ENCODE peak calls at places on chromosomes 7 and 10, in five cellular contexts. One of them, this sample, is unnamed.

GRCh38 chr10:72276013-72276387 is 2.3 kb downstream of the DDIT4 start:
- DNase-seq in heart right ventricle: no peak
- DNase-seq in Peyer's patch: no peak
- DNase-seq in brain microvascular endothelial cell: no peak
- DNase-seq in dorsolateral prefrontal cortex: no peak
- DNase-seq in this sample: no peak

GRCh38 chr7:116426428-116427156 is 72.9 kb upstream of the CAV2 start:
- DNase-seq in heart right ventricle: peak; percentile 49
- DNase-seq in Peyer's patch: no peak
- DNase-seq in brain microvascular endothelial cell: peak; percentile 81
- DNase-seq in dorsolateral prefrontal cortex: no peak
- DNase-seq in this sample: no peak

GRCh38 chr7:64905547-64905946 is 2.5 kb downstream of the ZNF273 start:
- DNase-seq in heart right ventricle: no peak
- DNase-seq in Peyer's patch: no peak
- DNase-seq in brain microvascular endothelial cell: no peak
- DNase-seq in dorsolateral prefrontal cortex: no peak
- DNase-seq in this sample: no peak

GRCh38 chr7:111018960-111019835 is 71.7 kb upstream of the LRRN3 start:
- DNase-seq in heart right ventricle: no peak
- DNase-seq in Peyer's patch: no peak
- DNase-seq in brain microvascular endothelial cell: no peak
- DNase-seq in dorsolateral prefrontal cortex: no peak
- DNase-seq in this sample: no peak

GRCh38 chr10:58767652-58768051 is 255.0 kb downstream of the BICC1 start:
- DNase-seq in heart right ventricle: no peak
- DNase-seq in Peyer's patch: no peak
- DNase-seq in brain microvascular endothelial cell: no peak
- DNase-seq in dorsolateral prefrontal cortex: no peak
- DNase-seq in this sample: no peak

GRCh38 chr10:115402690-115403089 is 309.5 kb downstream of the ATRNL1 start:
- DNase-seq in heart right ventricle: no peak
- DNase-seq in Peyer's patch: no peak
- DNase-seq in brain microvascular endothelial cell: peak; percentile 63
- DNase-seq in dorsolateral prefrontal cortex: no peak
- DNase-seq in this sample: no peak

GRCh38 chr7:74206589-74207120 is 3.2 kb upstream of the LAT2 start:
- DNase-seq in heart right ventricle: peak; percentile 87
- DNase-seq in Peyer's patch: peak; percentile 84
- DNase-seq in brain microvascular endothelial cell: peak; percentile 75
- DNase-seq in dorsolateral prefrontal cortex: peak; percentile 81
- DNase-seq in this sample: peak; percentile 84

GRCh38 chr10:95196053-95196452 is 2.0 kb downstream of the ACSM6 start:
- DNase-seq in heart right ventricle: no peak
- DNase-seq in Peyer's patch: no peak
- DNase-seq in brain microvascular endothelial cell: no peak
- DNase-seq in dorsolateral prefrontal cortex: peak; percentile 48
- DNase-seq in this sample: no peak

GRCh38 chr10:44908936-44909335 is 2.2 kb upstream of the TMEM72 start:
- DNase-seq in heart right ventricle: no peak
- DNase-seq in Peyer's patch: no peak
- DNase-seq in brain microvascular endothelial cell: no peak
- DNase-seq in dorsolateral prefrontal cortex: no peak
- DNase-seq in this sample: no peak

GRCh38 chr7:120308171-120308570 is 35.2 kb downstream of the KCND2 start:
- DNase-seq in heart right ventricle: no peak
- DNase-seq in Peyer's patch: no peak
- DNase-seq in brain microvascular endothelial cell: no peak
- DNase-seq in dorsolateral prefrontal cortex: no peak
- DNase-seq in this sample: no peak

GRCh38 chr10:86658261-86658741 is 4.0 kb downstream of the OPN4 start:
- DNase-seq in heart right ventricle: no peak
- DNase-seq in Peyer's patch: no peak
- DNase-seq in brain microvascular endothelial cell: no peak
- DNase-seq in dorsolateral prefrontal cortex: no peak
- DNase-seq in this sample: no peak

GRCh38 chr7:137656227-137656849 is 190.4 kb downstream of the DGKI start:
- DNase-seq in heart right ventricle: peak; percentile 79
- DNase-seq in Peyer's patch: peak; percentile 38
- DNase-seq in brain microvascular endothelial cell: peak; percentile 83
- DNase-seq in dorsolateral prefrontal cortex: peak; percentile 90
- DNase-seq in this sample: peak; percentile 70

GRCh38 chr7:142629588-142630260 is 119.5 kb upstream of the PRSS1 start:
- DNase-seq in heart right ventricle: no peak
- DNase-seq in Peyer's patch: no peak
- DNase-seq in brain microvascular endothelial cell: peak; percentile 55
- DNase-seq in dorsolateral prefrontal cortex: no peak
- DNase-seq in this sample: no peak

GRCh38 chr7:22350466-22351328 is 6.3 kb downstream of the RAPGEF5 start:
- DNase-seq in heart right ventricle: no peak
- DNase-seq in Peyer's patch: no peak
- DNase-seq in brain microvascular endothelial cell: peak; percentile 76
- DNase-seq in dorsolateral prefrontal cortex: no peak
- DNase-seq in this sample: no peak

GRCh38 chr7:15326044-15326644 is 235.7 kb downstream of the AGMO start:
- DNase-seq in heart right ventricle: no peak
- DNase-seq in Peyer's patch: no peak
- DNase-seq in brain microvascular endothelial cell: peak; percentile 9
- DNase-seq in dorsolateral prefrontal cortex: no peak
- DNase-seq in this sample: no peak

GRCh38 chr10:10726101-10726500 is 291.6 kb upstream of the CELF2 start:
- DNase-seq in heart right ventricle: no peak
- DNase-seq in Peyer's patch: no peak
- DNase-seq in brain microvascular endothelial cell: no peak
- DNase-seq in dorsolateral prefrontal cortex: no peak
- DNase-seq in this sample: no peak

GRCh38 chr7:66013938-66014337 is 31.9 kb upstream of the GUSB start:
- DNase-seq in heart right ventricle: peak; percentile 29
- DNase-seq in Peyer's patch: no peak
- DNase-seq in brain microvascular endothelial cell: peak; percentile 56
- DNase-seq in dorsolateral prefrontal cortex: peak; percentile 15
- DNase-seq in this sample: peak; percentile 56

GRCh38 chr10:77628906-77629730 is 8.5 kb downstream of the KCNMA1 start:
- DNase-seq in heart right ventricle: no peak
- DNase-seq in Peyer's patch: no peak
- DNase-seq in brain microvascular endothelial cell: peak; percentile 54
- DNase-seq in dorsolateral prefrontal cortex: no peak
- DNase-seq in this sample: no peak

GRCh38 chr7:116644628-116645027 is 27.4 kb upstream of the MET start:
- DNase-seq in heart right ventricle: no peak
- DNase-seq in Peyer's patch: no peak
- DNase-seq in brain microvascular endothelial cell: no peak
- DNase-seq in dorsolateral prefrontal cortex: no peak
- DNase-seq in this sample: no peak

GRCh38 chr10:133262696-133263095 is 14.0 kb downstream of the ADAM8 start:
- DNase-seq in heart right ventricle: no peak
- DNase-seq in Peyer's patch: no peak
- DNase-seq in brain microvascular endothelial cell: no peak
- DNase-seq in dorsolateral prefrontal cortex: no peak
- DNase-seq in this sample: no peak
- H3K27ac ChIP-seq in heart right ventricle: no peak overlapping the region
- H3K27ac ChIP-seq in Peyer's patch: no peak overlapping the region
- H3K27ac ChIP-seq in brain microvascular endothelial cell: no peak overlapping the region
- H3K27ac ChIP-seq in dorsolateral prefrontal cortex: peak overlapping the region; percentile 1
- H3K27ac ChIP-seq in this sample: no peak overlapping the region

GRCh38 chr10:104296687-104297436 is 27.9 kb downstream of the GSTO2 start:
- DNase-seq in heart right ventricle: no peak
- DNase-seq in Peyer's patch: no peak
- DNase-seq in brain microvascular endothelial cell: no peak
- DNase-seq in dorsolateral prefrontal cortex: no peak
- DNase-seq in this sample: no peak
- H3K27ac ChIP-seq in heart right ventricle: no peak overlapping the region
- H3K27ac ChIP-seq in Peyer's patch: no peak overlapping the region
- H3K27ac ChIP-seq in brain microvascular endothelial cell: peak overlapping the region; percentile 100
- H3K27ac ChIP-seq in dorsolateral prefrontal cortex: no peak overlapping the region
- H3K27ac ChIP-seq in this sample: no peak overlapping the region

GRCh38 chr10:3469639-3470020 is 297.0 kb upstream of the PITRM1 start:
- DNase-seq in heart right ventricle: no peak
- DNase-seq in Peyer's patch: no peak
- DNase-seq in brain microvascular endothelial cell: no peak
- DNase-seq in dorsolateral prefrontal cortex: no peak
- DNase-seq in this sample: no peak

GRCh38 chr10:3471927-3472704 is 299.5 kb upstream of the PITRM1 start:
- DNase-seq in heart right ventricle: no peak
- DNase-seq in Peyer's patch: no peak
- DNase-seq in brain microvascular endothelial cell: no peak
- DNase-seq in dorsolateral prefrontal cortex: peak; percentile 84
- DNase-seq in this sample: peak; percentile 49

GRCh38 chr10:3468919-3469638 is 296.5 kb upstream of the PITRM1 start:
- DNase-seq in heart right ventricle: peak; percentile 66
- DNase-seq in Peyer's patch: no peak
- DNase-seq in brain microvascular endothelial cell: peak; percentile 87
- DNase-seq in dorsolateral prefrontal cortex: peak; percentile 21
- DNase-seq in this sample: peak; percentile 66

GRCh38 chr10:3471497-3471896 is 298.9 kb upstream of the PITRM1 start:
- DNase-seq in heart right ventricle: no peak
- DNase-seq in Peyer's patch: no peak
- DNase-seq in brain microvascular endothelial cell: no peak
- DNase-seq in dorsolateral prefrontal cortex: no peak
- DNase-seq in this sample: no peak

DNA sequence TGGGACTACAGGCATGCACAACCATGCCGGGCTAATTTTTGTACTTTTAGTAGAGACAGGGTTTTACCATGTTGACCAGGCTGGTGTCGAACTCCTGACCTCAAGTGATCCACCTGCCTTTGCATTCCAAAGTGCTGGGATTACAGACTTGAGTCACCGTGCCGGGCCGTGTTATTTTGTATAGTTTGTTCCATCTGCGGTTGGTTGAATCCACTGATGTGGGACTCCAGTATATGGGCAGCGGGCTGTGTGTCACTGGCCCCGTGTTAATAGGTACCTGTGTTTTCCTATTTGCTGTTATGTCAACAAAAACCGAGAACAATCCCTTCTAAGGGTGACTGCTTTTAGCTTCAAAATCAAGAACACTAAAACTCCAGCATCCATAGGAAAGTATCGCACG is 297.6 kb upstream of the PITRM1 start:
- DNase-seq in heart right ventricle: no peak
- DNase-seq in Peyer's patch: no peak
- DNase-seq in brain microvascular endothelial cell: no peak
- DNase-seq in dorsolateral prefrontal cortex: no peak
- DNase-seq in this sample: no peak
- H3K27ac ChIP-seq in heart right ventricle: no peak overlapping the region
- H3K27ac ChIP-seq in Peyer's patch: no peak overlapping the region
- H3K27ac ChIP-seq in brain microvascular endothelial cell: no peak overlapping the region
- H3K27ac ChIP-seq in dorsolateral prefrontal cortex: no peak overlapping the region
- H3K27ac ChIP-seq in this sample: no peak overlapping the region

DNA sequence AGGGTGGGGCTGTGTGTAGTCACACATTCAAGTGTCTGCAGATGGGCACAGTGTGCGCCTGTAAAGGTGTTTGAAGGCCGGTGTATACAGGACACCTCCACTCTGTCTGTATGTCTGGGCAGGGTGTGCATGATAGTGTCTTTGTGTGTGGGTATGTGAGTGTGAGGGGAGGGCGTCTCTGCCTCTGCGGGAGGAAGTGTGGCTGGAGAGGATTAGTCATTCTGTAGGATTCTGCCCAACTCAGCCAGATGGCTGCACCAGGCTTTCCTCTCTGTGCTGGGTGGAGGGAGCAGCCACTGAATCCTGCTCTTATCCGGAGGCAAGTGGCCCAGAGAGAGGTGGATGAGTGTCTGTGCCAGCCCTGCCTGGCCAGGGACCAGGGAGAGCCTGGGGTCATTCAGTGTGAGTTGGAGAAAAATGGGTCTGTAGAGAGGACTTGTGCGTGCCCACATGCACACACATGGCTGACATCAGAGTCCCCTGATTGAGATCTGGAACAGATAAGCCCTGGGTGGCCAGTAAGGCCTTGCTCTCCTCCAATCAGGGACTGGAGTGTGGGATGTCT is 1.7 kb downstream of the SFXN3 start:
- DNase-seq in heart right ventricle: peak; percentile 74
- DNase-seq in Peyer's patch: peak; percentile 21
- DNase-seq in brain microvascular endothelial cell: peak; percentile 84
- DNase-seq in dorsolateral prefrontal cortex: peak; percentile 75
- DNase-seq in this sample: peak; percentile 78
- H3K27ac ChIP-seq in heart right ventricle: peak overlapping the region; percentile 97
- H3K27ac ChIP-seq in Peyer's patch: peak overlapping the region; percentile 97
- H3K27ac ChIP-seq in brain microvascular endothelial cell: peak overlapping the region; percentile 98
- H3K27ac ChIP-seq in dorsolateral prefrontal cortex: peak overlapping the region; percentile 100
- H3K27ac ChIP-seq in this sample: peak overlapping the region; percentile 93

GRCh38 chr7:151940048-151940845 is 16.0 kb upstream of the GALNTL5 start:
- DNase-seq in heart right ventricle: no peak
- DNase-seq in Peyer's patch: no peak
- DNase-seq in brain microvascular endothelial cell: peak; percentile 68
- DNase-seq in dorsolateral prefrontal cortex: no peak
- DNase-seq in this sample: no peak
- H3K27ac ChIP-seq in heart right ventricle: no peak overlapping the region
- H3K27ac ChIP-seq in Peyer's patch: no peak overlapping the region
- H3K27ac ChIP-seq in brain microvascular endothelial cell: no peak overlapping the region
- H3K27ac ChIP-seq in dorsolateral prefrontal cortex: no peak overlapping the region
- H3K27ac ChIP-seq in this sample: no peak overlapping the region

GRCh38 chr7:130956417-130957139 is 222.6 kb upstream of the KLF14 start:
- DNase-seq in heart right ventricle: no peak
- DNase-seq in Peyer's patch: no peak
- DNase-seq in brain microvascular endothelial cell: no peak
- DNase-seq in dorsolateral prefrontal cortex: no peak
- DNase-seq in this sample: no peak
- H3K27ac ChIP-seq in heart right ventricle: no peak overlapping the region
- H3K27ac ChIP-seq in Peyer's patch: peak overlapping the region; percentile 29
- H3K27ac ChIP-seq in brain microvascular endothelial cell: no peak overlapping the region
- H3K27ac ChIP-seq in dorsolateral prefrontal cortex: no peak overlapping the region
- H3K27ac ChIP-seq in this sample: peak overlapping the region; percentile 45